ENCODE peak calls at places on chromosomes 3 and 15, in five cellular contexts. E is epithelial cell of proximal tubule, K is A549, A is IMR-90, J is right atrium auricular region. H is an unnamed sample.

GRCh38 chr3:16482770-16483531 is 30.5 kb downstream of the RFTN1 start:
- DNase-seq in J (no peak), K (peak; percentile 46), E (no peak), A (peak; percentile 39), H (no peak)

GRCh38 chr15:29172742-29173725 is 96.6 kb downstream of the NSMCE3 start:
- DNase-seq in A (no peak), J (no peak), E (no peak), K (no peak), H (no peak)

GRCh38 chr15:64931381-64931780 is 19.7 kb downstream of the ANKDD1A start:
- DNase-seq in E (no peak), J (no peak), A (no peak), K (no peak), H (no peak)

GRCh38 chr3:123089611-123090301 is 22.9 kb downstream of the PDIA5 start:
- DNase-seq in J (no peak), E (no peak), A (no peak), K (no peak), H (no peak)

GRCh38 chr3:183764854-183765731 is 60.3 kb downstream of the MAP6D1 start:
- DNase-seq in A (peak; percentile 77), J (no peak), K (peak; percentile 38), E (no peak), H (peak; percentile 73)

GRCh38 chr15:41933771-41934170 is 38.6 kb downstream of the EHD4 start:
- DNase-seq in J (no peak), K (peak; percentile 47), E (no peak), A (peak; percentile 41), H (peak; percentile 46)

GRCh38 chr3:104768886-104769285 is 597.8 kb upstream of the ALCAM start:
- DNase-seq in J (no peak), A (peak; percentile 41), K (no peak), E (no peak), H (no peak)

GRCh38 chr3:139284221-139284620 is 59.6 kb upstream of the MRPS22 start:
- DNase-seq in E (no peak), A (peak; percentile 41), J (no peak), K (no peak), H (peak; percentile 14)

GRCh38 chr3:13120246-13120927 is 47.2 kb upstream of the IQSEC1 start:
- DNase-seq in J (no peak), K (no peak), E (no peak), A (no peak), H (no peak)

GRCh38 chr3:8318002-8318649 is 183.5 kb upstream of the LMCD1 start:
- DNase-seq in A (peak; percentile 82), E (no peak), K (no peak), J (no peak), H (peak; percentile 11)

GRCh38 chr3:9746330-9746729 is 3.4 kb upstream of the OGG1 start:
- DNase-seq in K (no peak), J (no peak), A (peak; percentile 95), E (no peak), H (peak; percentile 91)

GRCh38 chr15:57019496-57020160 is 101.2 kb downstream of the TCF12 start:
- DNase-seq in A (no peak), K (no peak), E (no peak), J (no peak), H (peak; percentile 70)

GRCh38 chr15:72306211-72306785 is 13.7 kb downstream of the CELF6 start:
- DNase-seq in E (no peak), J (no peak), A (peak; percentile 32), K (peak; percentile 42), H (peak; percentile 64)

GRCh38 chr3:134087046-134087974 is 57.6 kb upstream of the SLCO2A1 start:
- DNase-seq in E (no peak), K (no peak), J (no peak), A (peak; percentile 55), H (no peak)

GRCh38 chr3:57961828-57962447 is 46.3 kb upstream of the FLNB start:
- DNase-seq in J (no peak), A (peak; percentile 61), E (no peak), K (peak; percentile 82), H (peak; percentile 77)

GRCh38 chr3:172333692-172334457 is 114.4 kb downstream of the GHSR start:
- DNase-seq in K (no peak), J (no peak), A (no peak), E (no peak), H (no peak)
- TF ChIP-seq CTCF in K (peak; percentile 18), J (peak; percentile 31), A (no peak), E (peak; percentile 33), H (no peak)

GRCh38 chr3:66795365-66795764 is 202.7 kb upstream of the KBTBD8 start:
- DNase-seq in E (no peak), J (no peak), A (peak; percentile 94), K (no peak), H (no peak)
- H3K4me3 ChIP-seq in E (no peak overlapping the region), J (no peak overlapping the region), A (no peak overlapping the region), K (no peak overlapping the region), H (no peak overlapping the region)

GRCh38 chr3:115977866-115978265 is 354.6 kb downstream of the GAP43 start:
- DNase-seq in E (no peak), A (no peak), J (no peak), K (no peak), H (no peak)
- TF ChIP-seq CTCF in E (peak; percentile 22), A (no peak), J (no peak), K (no peak), H (no peak)

GRCh38 chr3:109922898-109923297 is 585.6 kb upstream of the DPPA4 start:
- DNase-seq in K (no peak), J (no peak), A (no peak), E (no peak), H (no peak)

GRCh38 chr3:109923431-109923830 is 586.1 kb upstream of the DPPA4 start:
- DNase-seq in E (no peak), K (no peak), J (no peak), A (no peak), H (no peak)

GRCh38 chr3:109920749-109921148 is 583.4 kb upstream of the DPPA4 start:
- DNase-seq in J (no peak), A (no peak), K (no peak), E (no peak), H (no peak)

GRCh38 chr3:109921509-109921908 is 584.2 kb upstream of the DPPA4 start:
- DNase-seq in J (no peak), A (no peak), E (no peak), K (no peak), H (no peak)

GRCh38 chr3:109918740-109919139 is 581.4 kb upstream of the DPPA4 start:
- DNase-seq in J (no peak), E (no peak), K (no peak), A (peak; percentile 34), H (no peak)
- H3K4me3 ChIP-seq in J (no peak overlapping the region), E (no peak overlapping the region), K (no peak overlapping the region), A (no peak overlapping the region), H (no peak overlapping the region)